ENCODE peak calls at places on chromosomes 4 and X, in eight cellular contexts. G is brain microvascular endothelial cell, J is kidney, D is tibial nerve, L is neural crest cell, W is AG10803, I is HFF-Myc, R is psoas muscle. B is an unnamed sample.

GRCh38 chrX:30875957-30876356 is 13.1 kb downstream of the TAB3 start:
- DNase-seq in G (peak), J (no peak), D (no peak), L (no peak), W (peak), I (no peak), R (no peak), B (peak)

GRCh38 chr4:113550510-113550909 is 211.0 kb downstream of the CAMK2D start:
- DNase-seq in G (no peak), J (no peak), D (no peak), L (no peak), W (no peak), I (no peak), R (no peak), B (no peak)

GRCh38 chrX:1824855-1825254 is 210.0 kb downstream of the ASMT start:
- DNase-seq in G (no peak), J (no peak), D (no peak), L (no peak), W (no peak), I (no peak), R (no peak), B (no peak)

GRCh38 chr4:157895205-157895604 is 277.6 kb downstream of the GASK1B start:
- DNase-seq in G (no peak), J (no peak), D (no peak), L (no peak), W (no peak), I (no peak), R (no peak), B (no peak)

GRCh38 chr4:107098403-107098802 is 62.3 kb upstream of the DKK2 start:
- DNase-seq in G (no peak), J (no peak), D (no peak), L (no peak), W (no peak), I (no peak), R (peak), B (no peak)

GRCh38 chrX:155279873-155280272 is 15.6 kb upstream of the RAB39B start:
- DNase-seq in G (no peak), J (no peak), D (no peak), L (no peak), W (no peak), I (no peak), R (no peak), B (no peak)

GRCh38 chr4:86092684-86093083 is 267.2 kb downstream of the MAPK10 start:
- DNase-seq in G (peak), J (no peak), D (no peak), L (no peak), W (peak), I (no peak), R (no peak), B (peak)

GRCh38 chr4:47652092-47652491 is 167.0 kb downstream of the ATP10D start:
- DNase-seq in G (no peak), J (no peak), D (no peak), L (no peak), W (no peak), I (no peak), R (no peak), B (no peak)

GRCh38 chrX:13892856-13893255 is 76.0 kb upstream of the GPM6B start:
- DNase-seq in G (no peak), J (no peak), D (no peak), L (no peak), W (no peak), I (no peak), R (no peak), B (no peak)

GRCh38 chr4:132384709-132385108 is 764.4 kb upstream of the PCDH10 start:
- DNase-seq in G (no peak), J (no peak), D (no peak), L (no peak), W (no peak), I (no peak), R (no peak), B (no peak)

GRCh38 chr4:11628093-11628725 is 199.5 kb upstream of the HS3ST1 start:
- DNase-seq in G (no peak), J (no peak), D (no peak), L (no peak), W (no peak), I (no peak), R (no peak), B (peak)

GRCh38 chrX:111360839-111361238 is 51.2 kb downstream of the DCX start:
- DNase-seq in G (no peak), J (no peak), D (no peak), L (no peak), W (no peak), I (no peak), R (no peak), B (no peak)

GRCh38 chrX:68249401-68249831 is 183.9 kb downstream of the OPHN1 start:
- DNase-seq in G (no peak), J (no peak), D (peak), L (no peak), W (no peak), I (no peak), R (peak), B (no peak)

GRCh38 chr4:86876894-86877685 is 15.1 kb downstream of the C4orf36 start:
- DNase-seq in G (no peak), J (no peak), D (no peak), L (no peak), W (peak), I (no peak), R (no peak), B (no peak)

GRCh38 chr4:138946306-138946705 is 69.3 kb upstream of the NOCT start:
- DNase-seq in G (no peak), J (no peak), D (no peak), L (no peak), W (no peak), I (no peak), R (no peak), B (no peak)

GRCh38 chrX:15299945-15300851 is 15.2 kb downstream of the ASB11 start:
- DNase-seq in G (no peak), J (no peak), D (no peak), L (peak), W (peak), I (no peak), R (no peak), B (peak)

DNA sequence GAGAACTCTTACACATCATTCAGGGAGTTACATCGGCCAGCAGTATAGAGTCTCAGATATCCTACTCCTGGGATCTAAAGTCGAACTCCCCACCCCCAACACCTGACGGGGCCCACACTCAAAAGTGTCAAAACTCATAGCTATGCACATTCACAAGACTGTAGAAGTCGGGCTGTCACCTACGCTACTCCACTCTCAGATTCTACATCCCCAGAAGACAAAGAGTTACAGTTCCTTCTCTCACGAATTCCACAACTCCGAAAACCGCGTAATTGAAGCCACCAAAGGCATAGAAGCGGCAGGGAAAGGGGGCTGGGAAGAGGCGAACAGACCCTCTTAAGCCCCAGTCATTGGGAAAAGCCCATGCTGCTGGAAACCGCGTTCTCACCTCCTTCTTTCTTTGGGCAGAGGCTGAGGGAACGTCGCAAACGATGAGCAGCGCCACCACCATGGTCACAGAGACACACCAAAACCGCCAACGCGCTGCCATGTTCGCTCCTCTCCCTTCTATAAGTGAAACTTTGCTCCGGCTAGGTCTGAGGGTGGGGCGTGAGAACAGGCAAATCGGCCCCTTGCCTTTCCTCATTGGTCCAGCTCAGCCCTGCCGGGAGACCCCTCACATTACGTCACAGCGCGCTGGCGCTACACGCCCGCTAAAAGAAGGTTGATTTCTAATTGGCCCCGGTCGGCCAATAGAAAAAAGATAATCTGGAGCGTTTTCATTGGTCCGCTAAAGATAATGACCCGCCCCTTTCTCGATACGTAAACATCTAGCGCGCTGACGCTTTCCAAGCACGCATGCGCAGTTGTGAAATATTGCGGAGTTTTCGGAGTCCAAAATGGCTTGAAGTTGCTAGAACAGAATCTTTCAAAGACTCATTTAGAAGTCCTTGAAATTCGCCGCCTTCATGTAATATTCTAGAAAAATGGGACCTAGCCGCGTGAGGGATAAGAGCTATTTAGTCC is at the start of gene MAGT1:
- DNase-seq in G (peak), J (peak), D (peak), L (peak), W (peak), I (peak), R (peak), B (peak)
- TF ChIP-seq CTCF in G (no peak), J (no peak), D (no peak), L (no peak), W (no peak), I (no peak), R (no peak), B (no peak)

GRCh38 chrX:115229337-115229991 is 4.4 kb downstream of the LRCH2 start:
- DNase-seq in G (no peak), J (no peak), D (no peak), L (no peak), W (no peak), I (no peak), R (no peak), B (no peak)

GRCh38 chrX:115226929-115227328 is 7.0 kb downstream of the LRCH2 start:
- DNase-seq in G (peak), J (no peak), D (no peak), L (no peak), W (peak), I (no peak), R (no peak), B (peak)
- TF ChIP-seq CTCF in G (peak), J (peak), D (peak), L (peak), W (peak), I (peak), R (peak), B (peak)

GRCh38 chr4:41934813-41935651 is at the start of gene TMEM33:
- DNase-seq in G (peak), J (peak), D (peak), L (peak), W (peak), I (peak), R (peak), B (peak)
- TF ChIP-seq CTCF in G (peak), J (no peak), D (no peak), L (peak), W (no peak), I (no peak), R (peak), B (peak)

DNA sequence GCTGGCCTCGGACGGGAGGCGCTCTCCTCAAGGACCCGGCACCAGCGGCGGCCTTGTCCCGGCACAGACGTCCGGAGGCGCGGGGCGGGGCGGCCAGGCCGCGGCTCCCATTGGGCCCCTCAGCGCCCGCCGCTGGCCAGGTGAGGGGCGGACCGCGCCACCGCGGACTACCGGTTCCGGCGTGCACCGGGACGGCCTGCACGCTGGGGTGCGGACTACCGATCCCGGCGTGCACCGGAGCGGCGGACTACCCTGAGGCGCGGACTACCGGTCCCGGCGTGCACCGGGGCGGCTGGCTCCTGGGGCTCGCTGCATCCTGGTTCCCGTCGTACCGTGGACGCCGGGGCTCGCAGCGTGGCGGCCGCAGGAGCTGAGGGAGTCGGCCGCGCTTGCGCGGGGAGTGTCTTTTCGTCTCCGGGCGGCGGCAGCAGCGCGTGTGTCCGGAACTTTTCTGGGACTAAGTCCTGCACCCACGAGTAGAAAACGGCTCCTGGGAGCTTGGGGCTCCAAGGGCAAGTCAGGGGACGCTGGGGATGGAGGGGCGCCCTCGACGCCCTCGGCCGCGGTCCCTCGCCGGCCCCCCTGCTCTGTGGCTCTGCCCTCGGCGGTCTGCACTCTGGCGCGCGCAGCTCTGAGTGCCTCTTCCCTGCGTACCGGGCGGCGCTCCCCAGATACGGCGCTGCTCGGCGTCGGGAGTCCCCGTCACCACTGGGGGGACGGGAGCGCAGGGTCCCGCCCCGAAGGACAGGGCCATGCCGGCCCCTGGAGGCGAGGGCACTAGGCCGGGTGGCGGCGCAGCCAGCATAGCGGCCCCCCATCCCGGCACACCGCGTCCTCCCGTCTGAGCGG is at the start of gene LETM1:
- DNase-seq in G (peak), J (peak), D (peak), L (peak), W (peak), I (peak), R (peak), B (peak)
- TF ChIP-seq CTCF in G (no peak), J (no peak), D (no peak), L (peak), W (peak), I (no peak), R (peak), B (no peak)